ENCODE peak calls at places on chromosomes 2 and 18, in six cellular contexts. V is tibial artery, A is GDM1, I is iris pigment epithelial cell, Z is tibial nerve, W is M059J. Q is an unnamed sample.

GRCh38 chr2:188381614-188382013 is 89.9 kb downstream of the GULP1 start:
- DNase-seq in V (no peak), A (no peak), I (peak), Z (no peak), W (peak), Q (peak)

GRCh38 chr2:154143105-154143504 is 271.4 kb downstream of the GALNT13 start:
- DNase-seq in V (no peak), A (no peak), I (no peak), Z (no peak), W (no peak), Q (no peak)

GRCh38 chr18:14943486-14943885 is 195.5 kb downstream of the ANKRD30B start:
- DNase-seq in V (no peak), A (no peak), I (no peak), Z (no peak), W (no peak), Q (no peak)

GRCh38 chr18:58195278-58195721 is 151.3 kb downstream of the NEDD4L start:
- DNase-seq in V (no peak), A (no peak), I (no peak), Z (no peak), W (no peak), Q (peak)

GRCh38 chr18:61972389-61973264 is 79.8 kb upstream of the RNF152 start:
- DNase-seq in V (no peak), A (no peak), I (no peak), Z (no peak), W (peak), Q (no peak)

GRCh38 chr2:208584387-208584965 is 177.9 kb downstream of the PTH2R start:
- DNase-seq in V (no peak), A (no peak), I (no peak), Z (no peak), W (no peak), Q (no peak)

GRCh38 chr2:81894451-81894990 is 1590.0 kb upstream of the LRRTM1 start:
- DNase-seq in V (no peak), A (no peak), I (no peak), Z (no peak), W (peak), Q (no peak)

GRCh38 chr2:72154386-72154785 is 6.7 kb upstream of the CYP26B1 start:
- DNase-seq in V (no peak), A (no peak), I (no peak), Z (no peak), W (no peak), Q (no peak)

GRCh38 chr2:205531082-205531481 is 151.2 kb upstream of the NRP2 start:
- DNase-seq in V (no peak), A (no peak), I (no peak), Z (no peak), W (no peak), Q (no peak)

GRCh38 chr2:189217546-189217945 is 38.0 kb upstream of the COL5A2 start:
- DNase-seq in V (no peak), A (no peak), I (peak), Z (no peak), W (no peak), Q (peak)

GRCh38 chr2:85376291-85377065 is 21.9 kb downstream of the ELMOD3 start:
- DNase-seq in V (peak), A (no peak), I (no peak), Z (no peak), W (no peak), Q (no peak)

GRCh38 chr2:31070339-31070738 is 67.9 kb downstream of the GALNT14 start:
- DNase-seq in V (no peak), A (no peak), I (no peak), Z (no peak), W (peak), Q (peak)

GRCh38 chr2:196113061-196113974 is 44.7 kb upstream of the DNAH7 start:
- DNase-seq in V (no peak), A (no peak), I (peak), Z (peak), W (peak), Q (peak)

GRCh38 chr2:86082768-86083167 is 22.9 kb downstream of the POLR1A start:
- DNase-seq in V (no peak), A (no peak), I (no peak), Z (no peak), W (no peak), Q (no peak)

GRCh38 chr18:9095297-9096012 is 7.0 kb upstream of the NDUFV2 start:
- DNase-seq in V (no peak), A (peak), I (peak), Z (no peak), W (no peak), Q (no peak)

GRCh38 chr2:86028763-86029381 is 76.8 kb downstream of the POLR1A start:
- DNase-seq in V (peak), A (no peak), I (peak), Z (peak), W (no peak), Q (no peak)

GRCh38 chr2:84427235-84428138 is 31.6 kb downstream of the SUCLG1 start:
- DNase-seq in V (no peak), A (no peak), I (peak), Z (no peak), W (peak), Q (peak)

GRCh38 chr2:42314892-42315468 is 46.0 kb downstream of the COX7A2L start:
- DNase-seq in V (no peak), A (no peak), I (peak), Z (no peak), W (peak), Q (peak)

GRCh38 chr2:129729646-129730045 is 249.8 kb upstream of the RAB6C start:
- DNase-seq in V (no peak), A (no peak), I (no peak), Z (no peak), W (no peak), Q (no peak)

GRCh38 chr18:79400091-79400590 is 4.4 kb downstream of the NFATC1 start:
- DNase-seq in V (peak), A (no peak), I (peak), Z (peak), W (no peak), Q (peak)

GRCh38 chr18:36724591-36725001 is 104.2 kb downstream of the TPGS2 start:
- DNase-seq in V (peak), A (no peak), I (no peak), Z (no peak), W (no peak), Q (peak)

GRCh38 chr2:134083548-134083947 is 170.3 kb upstream of the MGAT5 start:
- DNase-seq in V (no peak), A (no peak), I (no peak), Z (no peak), W (peak), Q (no peak)

Q was measured in astrocyte of the hippocampus.